ENCODE peak calls at places on chromosome 2, in six cellular contexts. L, V, P, A, H and O are unnamed samples. For H3K4me1, the result is how much of the 10 kb centered on the place peaks cover.

GRCh38 chr2:129849559-129850160 is 129.8 kb upstream of the RAB6C start:
- DNase-seq in L (no peak), V (peak), P (no peak), A (peak), H (no peak), O (no peak)

GRCh38 chr2:186757009-186757408 is 63.1 kb downstream of the FAM171B start:
- DNase-seq in L (peak), V (peak), P (no peak), A (no peak), H (no peak), O (no peak)

GRCh38 chr2:227817940-227818568 is 4.4 kb downstream of the CCL20 start:
- DNase-seq in L (peak), V (peak), P (peak), A (peak), H (peak), O (peak)

GRCh38 chr2:163779970-163780597 is 44.3 kb upstream of the FIGN start:
- DNase-seq in L (no peak), V (no peak), P (no peak), A (no peak), H (no peak), O (no peak)

GRCh38 chr2:53234548-53234903 is 533.1 kb upstream of the CHAC2 start:
- DNase-seq in L (no peak), V (no peak), P (no peak), A (no peak), H (no peak), O (no peak)

GRCh38 chr2:36366491-36367120 is 11.0 kb downstream of the CRIM1 start:
- DNase-seq in L (no peak), V (peak), P (no peak), A (no peak), H (no peak), O (no peak)

GRCh38 chr2:44645931-44646330 is 284.2 kb downstream of the CAMKMT start:
- DNase-seq in L (no peak), V (no peak), P (no peak), A (no peak), H (no peak), O (no peak)

GRCh38 chr2:132720393-132720792 is 50.4 kb upstream of the LYPD1 start:
- DNase-seq in L (no peak), V (no peak), P (no peak), A (no peak), H (no peak), O (no peak)

GRCh38 chr2:70664525-70664924 is 103.5 kb downstream of the ADD2 start:
- DNase-seq in L (peak), V (no peak), P (peak), A (no peak), H (peak), O (no peak)

GRCh38 chr2:239370403-239370802 is 30.4 kb downstream of the HDAC4 start:
- DNase-seq in L (no peak), V (no peak), P (peak), A (peak), H (no peak), O (no peak)

GRCh38 chr2:113069676-113070605 is 2.2 kb downstream of the IL1F10 start:
- DNase-seq in L (no peak), V (no peak), P (no peak), A (no peak), H (no peak), O (no peak)

GRCh38 chr2:128798502-128799283 is 480.0 kb upstream of the HS6ST1 start:
- DNase-seq in L (peak), V (no peak), P (no peak), A (no peak), H (no peak), O (no peak)

GRCh38 chr2:95072424-95072823 is 46.9 kb downstream of the MAL start:
- DNase-seq in L (peak), V (no peak), P (no peak), A (no peak), H (no peak), O (no peak)

GRCh38 chr2:201383156-201383555 is 26.0 kb upstream of the FLACC1 start:
- DNase-seq in L (no peak), V (no peak), P (no peak), A (no peak), H (no peak), O (no peak)

GRCh38 chr2:156333951-156334495 is 1.5 kb upstream of the NR4A2 start:
- DNase-seq in L (peak), V (peak), P (peak), A (peak), H (peak), O (peak)

GRCh38 chr2:151669585-151670081 is 64.6 kb downstream of the NEB start:
- DNase-seq in L (peak), V (no peak), P (no peak), A (no peak), H (no peak), O (no peak)

GRCh38 chr2:174787485-174788205 is 23.4 kb upstream of the CHRNA1 start:
- DNase-seq in L (peak), V (peak), P (no peak), A (peak), H (no peak), O (no peak)

GRCh38 chr2:231452799-231453508 is 11.3 kb downstream of the NCL start:
- DNase-seq in L (peak), V (no peak), P (peak), A (no peak), H (peak), O (no peak)

GRCh38 chr2:8587251-8587791 is 94.5 kb upstream of the ID2 start:
- DNase-seq in L (peak), V (no peak), P (peak), A (no peak), H (no peak), O (no peak)

GRCh38 chr2:191499874-191500565 is 177.9 kb upstream of the NABP1 start:
- DNase-seq in L (no peak), V (no peak), P (no peak), A (peak), H (no peak), O (no peak)

GRCh38 chr2:203777030-203777429 is 70.6 kb downstream of the CD28 start:
- DNase-seq in L (no peak), V (no peak), P (no peak), A (no peak), H (no peak), O (no peak)

GRCh38 chr2:241859017-241859435 is 332 bp upstream of the PDCD1 start:
- DNase-seq in L (no peak), V (no peak), P (peak), A (no peak), H (no peak), O (no peak)
- H3K27ac ChIP-seq in L (no peak), V (no peak), P (peak), A (no peak), H (peak), O (peak)

GRCh38 chr2:146994246-146994645 is 850.6 kb upstream of the ACVR2A start:
- DNase-seq in L (no peak), V (no peak), P (no peak), A (no peak), H (no peak), O (no peak)

GRCh38 chr2:147002256-147002655 is 842.6 kb upstream of the ACVR2A start:
- DNase-seq in L (no peak), V (no peak), P (no peak), A (no peak), H (no peak), O (no peak)

GRCh38 chr2:146997488-146997887 is 847.3 kb upstream of the ACVR2A start:
- DNase-seq in L (no peak), V (no peak), P (no peak), A (no peak), H (no peak), O (no peak)

GRCh38 chr2:146992466-146992865 is 852.4 kb upstream of the ACVR2A start:
- DNase-seq in L (no peak), V (no peak), P (no peak), A (no peak), H (no peak), O (no peak)

GRCh38 chr2:146997945-146998344 is 846.9 kb upstream of the ACVR2A start:
- DNase-seq in L (no peak), V (no peak), P (no peak), A (no peak), H (no peak), O (no peak)
- H3K4me1 ChIP-seq in L (under half), V (under half), P (under half), A (under half), H (under half), O (under half)

GRCh38 chr2:37648316-37649011 is 23.0 kb downstream of the CDC42EP3 start:
- DNase-seq in L (no peak), V (peak), P (peak), A (no peak), H (no peak), O (peak)
- TF ChIP-seq CTCF in L (no peak), V (peak), P (peak), A (peak), H (no peak), O (peak)

DNA sequence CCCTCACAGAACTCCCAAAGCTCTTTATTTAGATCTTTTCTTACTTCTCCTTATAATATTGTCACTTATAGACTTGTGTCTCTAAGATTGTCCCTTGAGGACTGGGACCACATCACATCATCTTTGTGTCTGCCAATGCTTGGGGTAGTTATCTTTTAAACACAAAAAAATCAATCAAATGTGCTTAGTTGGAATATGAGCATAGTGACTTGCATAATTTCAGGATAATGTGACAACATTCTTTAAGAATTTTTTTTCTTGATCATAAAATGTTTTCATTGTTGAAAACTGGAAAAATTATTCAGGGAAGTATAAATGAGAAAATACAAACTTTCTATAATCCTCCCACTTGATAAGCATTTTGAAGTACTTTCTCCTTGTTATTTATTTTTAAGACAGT is 68.3 kb upstream of the ITGB6 start:
- DNase-seq in L (no peak), V (no peak), P (no peak), A (no peak), H (no peak), O (no peak)
- H3K27ac ChIP-seq in L (no peak), V (no peak), P (no peak), A (peak), H (no peak), O (peak)